ENCODE peak calls at places on chromosomes 12 and 14, in nine cellular contexts. One of them, this sample, is unnamed.

GRCh38 chr14:68231832-68232642 is 412.5 kb downstream of the RAD51B start:
- DNase-seq in astrocyte of the cerebellum: no peak
- DNase-seq in foreskin keratinocyte: peak
- DNase-seq in A549: peak
- DNase-seq in thyroid gland: no peak
- DNase-seq in body of pancreas: no peak
- DNase-seq in pancreas: no peak
- DNase-seq in brain microvascular endothelial cell: no peak
- DNase-seq in nephron progenitor cell: no peak
- DNase-seq in this sample: no peak

GRCh38 chr12:126430921-126431320 is 1365.7 kb downstream of the AACS start:
- DNase-seq in body of pancreas: no peak
- DNase-seq in foreskin keratinocyte: no peak
- DNase-seq in pancreas: no peak
- DNase-seq in A549: no peak
- DNase-seq in brain microvascular endothelial cell: no peak
- DNase-seq in thyroid gland: no peak
- DNase-seq in astrocyte of the cerebellum: no peak
- DNase-seq in nephron progenitor cell: no peak
- DNase-seq in this sample: no peak

GRCh38 chr14:35403085-35403396 is 1.5 kb downstream of the NFKBIA start:
- DNase-seq in astrocyte of the cerebellum: no peak
- DNase-seq in pancreas: peak
- DNase-seq in body of pancreas: peak
- DNase-seq in brain microvascular endothelial cell: no peak
- DNase-seq in foreskin keratinocyte: peak
- DNase-seq in thyroid gland: peak
- DNase-seq in A549: no peak
- DNase-seq in nephron progenitor cell: no peak
- DNase-seq in this sample: no peak

GRCh38 chr14:98931911-98932310 is 340.1 kb downstream of the BCL11B start:
- DNase-seq in astrocyte of the cerebellum: no peak
- DNase-seq in thyroid gland: no peak
- DNase-seq in body of pancreas: no peak
- DNase-seq in A549: no peak
- DNase-seq in foreskin keratinocyte: no peak
- DNase-seq in nephron progenitor cell: no peak
- DNase-seq in brain microvascular endothelial cell: no peak
- DNase-seq in pancreas: no peak
- DNase-seq in this sample: no peak

GRCh38 chr12:2739069-2739468 is 55.7 kb upstream of the FKBP4 start:
- DNase-seq in thyroid gland: no peak
- DNase-seq in nephron progenitor cell: no peak
- DNase-seq in A549: no peak
- DNase-seq in body of pancreas: no peak
- DNase-seq in brain microvascular endothelial cell: no peak
- DNase-seq in astrocyte of the cerebellum: no peak
- DNase-seq in pancreas: no peak
- DNase-seq in foreskin keratinocyte: no peak
- DNase-seq in this sample: no peak

GRCh38 chr12:1448321-1448720 is 146.1 kb downstream of the FBXL14 start:
- DNase-seq in nephron progenitor cell: no peak
- DNase-seq in brain microvascular endothelial cell: no peak
- DNase-seq in body of pancreas: no peak
- DNase-seq in pancreas: no peak
- DNase-seq in foreskin keratinocyte: no peak
- DNase-seq in astrocyte of the cerebellum: no peak
- DNase-seq in A549: no peak
- DNase-seq in thyroid gland: no peak
- DNase-seq in this sample: no peak

GRCh38 chr12:132140501-132140900 is 3.6 kb downstream of the DDX51 start:
- DNase-seq in A549: no peak
- DNase-seq in pancreas: no peak
- DNase-seq in foreskin keratinocyte: no peak
- DNase-seq in brain microvascular endothelial cell: no peak
- DNase-seq in nephron progenitor cell: no peak
- DNase-seq in body of pancreas: no peak
- DNase-seq in thyroid gland: peak
- DNase-seq in astrocyte of the cerebellum: no peak
- DNase-seq in this sample: no peak

GRCh38 chr14:77924392-77924948 is 124.6 kb downstream of the ADCK1 start:
- DNase-seq in pancreas: no peak
- DNase-seq in nephron progenitor cell: no peak
- DNase-seq in brain microvascular endothelial cell: no peak
- DNase-seq in body of pancreas: no peak
- DNase-seq in foreskin keratinocyte: no peak
- DNase-seq in A549: no peak
- DNase-seq in thyroid gland: no peak
- DNase-seq in astrocyte of the cerebellum: no peak
- DNase-seq in this sample: no peak

GRCh38 chr14:69768873-69769272 is 1.9 kb downstream of the SRSF5 start:
- DNase-seq in thyroid gland: no peak
- DNase-seq in nephron progenitor cell: no peak
- DNase-seq in foreskin keratinocyte: no peak
- DNase-seq in pancreas: no peak
- DNase-seq in body of pancreas: no peak
- DNase-seq in brain microvascular endothelial cell: no peak
- DNase-seq in A549: no peak
- DNase-seq in astrocyte of the cerebellum: no peak
- DNase-seq in this sample: no peak

GRCh38 chr12:62621239-62621638 is 154.6 kb downstream of the MON2 start:
- DNase-seq in foreskin keratinocyte: no peak
- DNase-seq in A549: no peak
- DNase-seq in astrocyte of the cerebellum: no peak
- DNase-seq in pancreas: no peak
- DNase-seq in nephron progenitor cell: no peak
- DNase-seq in brain microvascular endothelial cell: no peak
- DNase-seq in thyroid gland: no peak
- DNase-seq in body of pancreas: no peak
- DNase-seq in this sample: no peak

GRCh38 chr12:123471374-123472068 is 13.6 kb downstream of the SNRNP35 start:
- DNase-seq in thyroid gland: peak
- DNase-seq in body of pancreas: no peak
- DNase-seq in foreskin keratinocyte: peak
- DNase-seq in pancreas: no peak
- DNase-seq in nephron progenitor cell: no peak
- DNase-seq in astrocyte of the cerebellum: peak
- DNase-seq in brain microvascular endothelial cell: peak
- DNase-seq in A549: peak
- DNase-seq in this sample: no peak

GRCh38 chr14:60331201-60332045 is 82.4 kb downstream of the PPM1A start:
- DNase-seq in pancreas: peak
- DNase-seq in thyroid gland: peak
- DNase-seq in foreskin keratinocyte: peak
- DNase-seq in A549: peak
- DNase-seq in astrocyte of the cerebellum: no peak
- DNase-seq in nephron progenitor cell: peak
- DNase-seq in brain microvascular endothelial cell: peak
- DNase-seq in body of pancreas: peak
- DNase-seq in this sample: peak

GRCh38 chr14:38405851-38406630 is 150.1 kb upstream of the CLEC14A start:
- DNase-seq in A549: peak
- DNase-seq in pancreas: no peak
- DNase-seq in astrocyte of the cerebellum: no peak
- DNase-seq in thyroid gland: no peak
- DNase-seq in foreskin keratinocyte: no peak
- DNase-seq in body of pancreas: no peak
- DNase-seq in nephron progenitor cell: peak
- DNase-seq in brain microvascular endothelial cell: peak
- DNase-seq in this sample: no peak
- TF ChIP-seq CTCF in A549: no peak
- TF ChIP-seq CTCF in pancreas: no peak
- TF ChIP-seq CTCF in astrocyte of the cerebellum: no peak
- TF ChIP-seq CTCF in thyroid gland: no peak
- TF ChIP-seq CTCF in foreskin keratinocyte: no peak
- TF ChIP-seq CTCF in body of pancreas: no peak
- TF ChIP-seq CTCF in nephron progenitor cell: peak
- TF ChIP-seq CTCF in brain microvascular endothelial cell: no peak
- TF ChIP-seq CTCF in this sample: no peak

DNA sequence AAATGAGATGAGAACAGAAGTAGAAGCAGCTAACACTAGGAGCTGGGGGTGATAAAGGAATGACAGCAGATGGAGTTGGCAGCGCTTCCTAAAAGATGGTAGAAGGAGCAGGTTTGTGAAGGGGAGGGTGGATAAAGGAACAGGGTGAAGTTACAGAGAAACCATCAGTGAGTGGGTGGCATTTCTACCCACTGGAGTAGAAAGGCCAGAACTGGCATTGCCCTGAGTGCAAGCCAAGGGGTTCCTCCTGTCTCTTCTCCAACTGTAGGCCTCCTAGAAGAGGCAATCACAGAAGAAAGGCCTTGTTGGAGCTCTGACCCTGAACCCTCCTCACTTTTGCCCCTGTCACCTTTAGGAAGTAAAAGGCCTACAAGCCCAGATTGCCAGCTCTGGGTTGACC is 2.2 kb downstream of the KRT18 start:
- DNase-seq in pancreas: no peak
- DNase-seq in nephron progenitor cell: no peak
- DNase-seq in foreskin keratinocyte: no peak
- DNase-seq in body of pancreas: no peak
- DNase-seq in thyroid gland: no peak
- DNase-seq in brain microvascular endothelial cell: no peak
- DNase-seq in astrocyte of the cerebellum: no peak
- DNase-seq in A549: no peak
- DNase-seq in this sample: no peak
- TF ChIP-seq CTCF in pancreas: no peak
- TF ChIP-seq CTCF in nephron progenitor cell: no peak
- TF ChIP-seq CTCF in foreskin keratinocyte: no peak
- TF ChIP-seq CTCF in body of pancreas: no peak
- TF ChIP-seq CTCF in thyroid gland: no peak
- TF ChIP-seq CTCF in brain microvascular endothelial cell: no peak
- TF ChIP-seq CTCF in astrocyte of the cerebellum: no peak
- TF ChIP-seq CTCF in A549: no peak
- TF ChIP-seq CTCF in this sample: no peak

GRCh38 chr12:6493580-6494350 is at the start of gene NCAPD2:
- DNase-seq in thyroid gland: peak
- DNase-seq in pancreas: peak
- DNase-seq in nephron progenitor cell: peak
- DNase-seq in astrocyte of the cerebellum: peak
- DNase-seq in foreskin keratinocyte: peak
- DNase-seq in A549: peak
- DNase-seq in body of pancreas: peak
- DNase-seq in brain microvascular endothelial cell: peak
- DNase-seq in this sample: peak
- TF ChIP-seq CTCF in thyroid gland: no peak
- TF ChIP-seq CTCF in pancreas: no peak
- TF ChIP-seq CTCF in nephron progenitor cell: no peak
- TF ChIP-seq CTCF in astrocyte of the cerebellum: peak
- TF ChIP-seq CTCF in foreskin keratinocyte: peak
- TF ChIP-seq CTCF in A549: no peak
- TF ChIP-seq CTCF in body of pancreas: peak
- TF ChIP-seq CTCF in brain microvascular endothelial cell: peak
- TF ChIP-seq CTCF in this sample: no peak

GRCh38 chr12:46342562-46343033 is 30.0 kb downstream of the SLC38A2 start:
- DNase-seq in thyroid gland: no peak
- DNase-seq in nephron progenitor cell: peak
- DNase-seq in foreskin keratinocyte: peak
- DNase-seq in A549: peak
- DNase-seq in brain microvascular endothelial cell: peak
- DNase-seq in astrocyte of the cerebellum: no peak
- DNase-seq in pancreas: peak
- DNase-seq in body of pancreas: peak
- DNase-seq in this sample: no peak
- TF ChIP-seq CTCF in thyroid gland: no peak
- TF ChIP-seq CTCF in nephron progenitor cell: peak
- TF ChIP-seq CTCF in foreskin keratinocyte: peak
- TF ChIP-seq CTCF in A549: peak
- TF ChIP-seq CTCF in brain microvascular endothelial cell: peak
- TF ChIP-seq CTCF in astrocyte of the cerebellum: peak
- TF ChIP-seq CTCF in pancreas: peak
- TF ChIP-seq CTCF in body of pancreas: peak
- TF ChIP-seq CTCF in this sample: no peak

GRCh38 chr14:22112004-22112403 is 438.4 kb upstream of the OR4E1 start:
- DNase-seq in foreskin keratinocyte: no peak
- DNase-seq in body of pancreas: no peak
- DNase-seq in astrocyte of the cerebellum: no peak
- DNase-seq in thyroid gland: no peak
- DNase-seq in pancreas: no peak
- DNase-seq in brain microvascular endothelial cell: no peak
- DNase-seq in A549: peak
- DNase-seq in nephron progenitor cell: peak
- DNase-seq in this sample: no peak
- TF ChIP-seq CTCF in foreskin keratinocyte: peak
- TF ChIP-seq CTCF in body of pancreas: no peak
- TF ChIP-seq CTCF in astrocyte of the cerebellum: peak
- TF ChIP-seq CTCF in thyroid gland: no peak
- TF ChIP-seq CTCF in pancreas: no peak
- TF ChIP-seq CTCF in brain microvascular endothelial cell: peak
- TF ChIP-seq CTCF in A549: peak
- TF ChIP-seq CTCF in nephron progenitor cell: peak
- TF ChIP-seq CTCF in this sample: no peak

DNA sequence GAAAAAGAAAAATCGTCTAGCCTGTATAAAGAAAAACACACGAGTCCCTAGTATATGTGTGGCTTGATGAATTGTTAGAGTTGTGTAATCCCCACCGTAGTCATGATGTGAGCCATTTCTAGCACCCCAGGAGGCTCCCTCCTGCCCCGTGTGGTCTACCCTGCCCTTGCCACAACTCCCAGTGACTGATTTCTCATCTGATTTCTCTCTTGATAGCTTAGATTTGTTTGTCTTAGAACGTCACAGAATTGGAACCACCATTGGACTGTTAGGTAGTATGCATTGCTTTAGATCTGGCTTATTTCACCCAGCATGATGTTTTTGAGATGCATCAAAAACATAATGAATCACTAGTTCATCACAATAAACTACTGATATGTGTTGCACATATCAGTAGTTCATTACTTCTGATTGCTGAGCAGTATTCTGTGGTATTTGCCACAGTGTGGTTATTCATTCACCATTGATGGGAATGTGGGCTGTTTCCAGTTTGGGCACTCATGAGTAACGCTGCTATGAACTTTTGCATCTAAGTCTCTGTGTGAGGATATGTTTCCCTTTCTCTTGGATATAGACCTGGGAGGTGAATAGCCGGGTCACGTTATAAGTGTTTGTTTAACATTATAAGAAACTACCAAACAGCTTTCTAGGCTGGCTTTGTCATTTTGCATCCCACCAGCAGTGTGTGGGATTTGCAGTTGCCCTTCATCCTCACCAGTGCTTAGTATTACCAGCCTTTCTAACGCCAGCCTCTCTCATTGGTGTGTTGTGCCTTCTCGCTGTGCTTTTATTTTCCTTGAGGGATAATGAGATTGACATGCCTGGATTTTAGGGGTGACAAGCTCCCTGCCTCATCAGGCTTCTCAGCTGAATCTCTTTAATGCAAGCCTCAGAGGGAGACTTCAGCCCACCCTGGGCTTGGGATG is 31.9 kb upstream of the NCOR2 start:
- DNase-seq in brain microvascular endothelial cell: peak
- DNase-seq in body of pancreas: no peak
- DNase-seq in pancreas: no peak
- DNase-seq in thyroid gland: no peak
- DNase-seq in nephron progenitor cell: no peak
- DNase-seq in foreskin keratinocyte: peak
- DNase-seq in A549: no peak
- DNase-seq in astrocyte of the cerebellum: peak
- DNase-seq in this sample: no peak
- TF ChIP-seq CTCF in brain microvascular endothelial cell: peak
- TF ChIP-seq CTCF in body of pancreas: no peak
- TF ChIP-seq CTCF in pancreas: no peak
- TF ChIP-seq CTCF in thyroid gland: no peak
- TF ChIP-seq CTCF in nephron progenitor cell: no peak
- TF ChIP-seq CTCF in foreskin keratinocyte: peak
- TF ChIP-seq CTCF in A549: no peak
- TF ChIP-seq CTCF in astrocyte of the cerebellum: no peak
- TF ChIP-seq CTCF in this sample: no peak

GRCh38 chr12:23708185-23708837 is 241.2 kb downstream of the SOX5 start:
- DNase-seq in foreskin keratinocyte: no peak
- DNase-seq in A549: no peak
- DNase-seq in thyroid gland: no peak
- DNase-seq in brain microvascular endothelial cell: no peak
- DNase-seq in astrocyte of the cerebellum: no peak
- DNase-seq in body of pancreas: no peak
- DNase-seq in nephron progenitor cell: no peak
- DNase-seq in pancreas: no peak
- DNase-seq in this sample: no peak
- TF ChIP-seq CTCF in foreskin keratinocyte: no peak
- TF ChIP-seq CTCF in A549: no peak
- TF ChIP-seq CTCF in thyroid gland: no peak
- TF ChIP-seq CTCF in brain microvascular endothelial cell: no peak
- TF ChIP-seq CTCF in astrocyte of the cerebellum: no peak
- TF ChIP-seq CTCF in body of pancreas: no peak
- TF ChIP-seq CTCF in nephron progenitor cell: no peak
- TF ChIP-seq CTCF in pancreas: no peak
- TF ChIP-seq CTCF in this sample: no peak

This sample was measured in omental fat pad.